ENCODE peak calls at places on chromosome 5, in four cellular contexts. E is mammary epithelial cell; Q is CD8-positive, alpha-beta T cell; A is astrocyte. C is an unnamed sample.

GRCh38 chr5:108727639-108728565 is 19.8 kb upstream of the FER start:
- DNase-seq in A (peak; percentile 87), E (peak; percentile 89), Q (peak; percentile 41), C (peak; percentile 90)

GRCh38 chr5:39191216-39191615 is 28.1 kb downstream of the FYB1 start:
- DNase-seq in A (no peak), E (no peak), Q (peak; percentile 60), C (no peak)

GRCh38 chr5:147407094-147407681 is 102.7 kb downstream of the DPYSL3 start:
- DNase-seq in E (no peak), A (peak; percentile 91), Q (no peak), C (no peak)

GRCh38 chr5:51201024-51201423 is 182.2 kb upstream of the ISL1 start:
- DNase-seq in E (no peak), A (no peak), Q (no peak), C (no peak)

GRCh38 chr5:16616536-16617271 is at the start of gene RETREG1:
- DNase-seq in E (peak; percentile 28), A (peak; percentile 8), Q (peak; percentile 83), C (peak; percentile 61)

GRCh38 chr5:110085826-110086225 is 396.1 kb downstream of the MAN2A1 start:
- DNase-seq in Q (no peak), A (no peak), E (no peak), C (no peak)

GRCh38 chr5:115417076-115417475 is 120.6 kb upstream of the CCDC112 start:
- DNase-seq in A (no peak), Q (no peak), E (no peak), C (no peak)

GRCh38 chr5:66144799-66145390 is 795 bp downstream of the SREK1 start:
- DNase-seq in Q (no peak), A (peak; percentile 43), E (no peak), C (no peak)

GRCh38 chr5:137231535-137231934 is 267.6 kb downstream of the SPOCK1 start:
- DNase-seq in A (peak; percentile 47), Q (no peak), E (peak; percentile 97), C (peak; percentile 69)

GRCh38 chr5:33641722-33642505 is 201.1 kb downstream of the TARS1 start:
- DNase-seq in A (peak; percentile 91), E (peak; percentile 88), Q (no peak), C (peak; percentile 63)

GRCh38 chr5:10838038-10838437 is 77.0 kb upstream of the DAP start:
- DNase-seq in E (no peak), A (peak; percentile 57), Q (no peak), C (no peak)

GRCh38 chr5:120582635-120583034 is 118.5 kb downstream of the PRR16 start:
- DNase-seq in A (no peak), Q (no peak), E (no peak), C (no peak)

GRCh38 chr5:83802686-83803085 is 82.0 kb upstream of the HAPLN1 start:
- DNase-seq in E (peak; percentile 1), Q (no peak), A (peak; percentile 53), C (peak; percentile 3)

GRCh38 chr5:161047024-161047423 is 195.0 kb upstream of the ATP10B start:
- DNase-seq in Q (no peak), A (no peak), E (no peak), C (no peak)

GRCh38 chr5:41510176-41510831 is at the start of gene PLCXD3:
- DNase-seq in E (no peak), Q (no peak), A (no peak), C (peak; percentile 58)

GRCh38 chr5:140073296-140073695 is 30.2 kb upstream of the NRG2 start:
- DNase-seq in E (no peak), A (no peak), Q (no peak), C (peak; percentile 45)

GRCh38 chr5:146962801-146963355 is 84.3 kb upstream of the PPP2R2B start:
- DNase-seq in A (peak; percentile 60), E (peak; percentile 56), Q (no peak), C (peak; percentile 46)

GRCh38 chr5:138650999-138651766 is 76.0 kb upstream of the HSPA9 start:
- DNase-seq in E (no peak), Q (no peak), A (no peak), C (no peak)

GRCh38 chr5:84437673-84438315 is 53.1 kb upstream of the EDIL3 start:
- DNase-seq in E (peak; percentile 81), A (peak; percentile 94), Q (no peak), C (peak; percentile 84)

GRCh38 chr5:141100243-141100805 is at the start of gene PCDHB3:
- DNase-seq in A (peak; percentile 3), Q (no peak), E (peak; percentile 48), C (no peak)

GRCh38 chr5:80181618-80182211 is 74.1 kb downstream of the SERINC5 start:
- DNase-seq in A (peak; percentile 53), Q (peak; percentile 67), E (peak; percentile 75), C (peak; percentile 85)

GRCh38 chr5:150544606-150545219 is 36.8 kb downstream of the NDST1 start:
- DNase-seq in Q (peak; percentile 47), A (no peak), E (peak; percentile 44), C (peak; percentile 70)

GRCh38 chr5:120017523-120017922 is 388.2 kb downstream of the FAM170A start:
- DNase-seq in A (peak; percentile 72), Q (no peak), E (peak; percentile 42), C (no peak)

GRCh38 chr5:59660737-59661136 is 232.8 kb downstream of the PDE4D start:
- DNase-seq in Q (no peak), E (no peak), A (no peak), C (peak; percentile 53)

GRCh38 chr5:72871358-72872024 is 55.0 kb downstream of the TNPO1 start:
- DNase-seq in E (no peak), Q (no peak), A (peak; percentile 58), C (no peak)

GRCh38 chr5:38601133-38601842 is 44.8 kb upstream of the LIFR start:
- DNase-seq in Q (no peak), A (no peak), E (no peak), C (no peak)

GRCh38 chr5:84239509-84239908 is 145.2 kb downstream of the EDIL3 start:
- DNase-seq in E (peak; percentile 63), Q (no peak), A (peak; percentile 65), C (peak; percentile 73)

GRCh38 chr5:69367697-69368279 is 1.5 kb downstream of the AK6 start:
- DNase-seq in A (no peak), E (no peak), Q (no peak), C (peak; percentile 4)

GRCh38 chr5:154501566-154501965 is 23.5 kb upstream of the HAND1 start:
- DNase-seq in Q (no peak), E (no peak), A (no peak), C (no peak)

GRCh38 chr5:71974622-71975021 is 132.7 kb upstream of the MAP1B start:
- DNase-seq in E (peak; percentile 55), A (no peak), Q (no peak), C (peak; percentile 37)

GRCh38 chr5:128534729-128535128 is 3.3 kb downstream of the FBN2 start:
- DNase-seq in E (no peak), A (peak; percentile 60), Q (no peak), C (peak; percentile 65)

GRCh38 chr5:75465480-75465879 is 45.9 kb downstream of the CERT1 start:
- DNase-seq in A (peak; percentile 51), Q (no peak), E (no peak), C (no peak)

GRCh38 chr5:35956429-35956828 is 18.0 kb upstream of the CAPSL start:
- DNase-seq in E (peak; percentile 50), Q (no peak), A (no peak), C (peak; percentile 96)

GRCh38 chr5:22669345-22669744 is 183.8 kb downstream of the CDH12 start:
- DNase-seq in A (no peak), Q (no peak), E (no peak), C (no peak)

GRCh38 chr5:135050244-135050767 is 16.3 kb upstream of the PITX1 start:
- DNase-seq in E (no peak), Q (no peak), A (no peak), C (no peak)
- H3K4me3 ChIP-seq in E (no peak overlapping the region), Q (no peak overlapping the region), A (no peak overlapping the region), C (no peak overlapping the region)

GRCh38 chr5:98757978-98758377 is 15.5 kb upstream of the RGMB start:
- DNase-seq in A (no peak), Q (no peak), E (no peak), C (no peak)

GRCh38 chr5:98753507-98753906 is 20.0 kb upstream of the RGMB start:
- DNase-seq in E (no peak), Q (no peak), A (no peak), C (no peak)

GRCh38 chr5:98750693-98751092 is 22.8 kb upstream of the RGMB start:
- DNase-seq in A (no peak), Q (no peak), E (peak; percentile 17), C (peak; percentile 46)

GRCh38 chr5:98755406-98755805 is 18.1 kb upstream of the RGMB start:
- DNase-seq in Q (no peak), E (no peak), A (peak; percentile 74), C (peak; percentile 98)
- H3K27ac ChIP-seq in Q (no peak overlapping the region), E (no peak overlapping the region), A (no peak overlapping the region), C (peak overlapping the region; percentile 85)

DNA sequence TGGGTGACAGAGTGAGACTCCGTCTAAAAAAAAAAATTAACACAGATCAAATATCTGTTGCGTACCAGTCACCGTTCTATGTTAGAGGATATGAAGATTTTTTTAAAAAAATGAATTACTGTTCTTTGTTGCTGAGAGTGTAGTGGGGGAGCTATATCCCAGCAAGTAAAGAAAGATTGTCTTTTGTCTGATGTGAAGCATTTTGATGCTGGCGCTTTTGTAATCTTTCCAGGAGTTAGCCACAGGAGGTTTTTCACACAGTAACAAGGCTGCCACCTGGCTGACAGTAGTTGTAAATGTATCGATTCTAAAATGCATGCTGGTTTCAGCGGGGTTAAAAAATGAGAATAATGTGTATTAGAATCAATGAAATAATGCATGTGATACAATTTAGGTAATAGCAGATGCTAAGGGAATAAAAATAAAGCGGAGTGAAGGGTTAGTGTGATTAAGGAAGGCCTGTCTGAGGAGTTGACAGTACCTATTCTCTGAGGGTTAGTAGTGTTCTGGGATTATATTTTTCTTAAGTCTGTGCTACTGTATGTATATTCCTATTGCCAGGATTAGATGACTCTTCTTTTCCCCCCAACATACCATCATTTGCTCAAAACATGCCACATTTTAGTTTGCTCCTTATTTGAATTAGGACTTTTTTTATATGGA is 3.4 kb downstream of the LMNB1 start:
- DNase-seq in A (peak; percentile 55), E (peak; percentile 53), Q (peak; percentile 47), C (peak; percentile 72)
- H3K4me3 ChIP-seq in A (no peak overlapping the region), E (no peak overlapping the region), Q (no peak overlapping the region), C (peak overlapping the region; percentile 81)

GRCh38 chr5:90092734-90093133 is 316.8 kb downstream of the CETN3 start:
- DNase-seq in E (no peak), A (no peak), Q (no peak), C (no peak)

GRCh38 chr5:90096415-90097081 is 313.0 kb downstream of the CETN3 start:
- DNase-seq in E (peak; percentile 76), A (peak; percentile 92), Q (no peak), C (peak; percentile 91)

GRCh38 chr5:90097082-90097477 is 312.5 kb downstream of the CETN3 start:
- DNase-seq in E (no peak), A (no peak), Q (no peak), C (no peak)

GRCh38 chr5:90095292-90096060 is 314.1 kb downstream of the CETN3 start:
- DNase-seq in Q (no peak), E (no peak), A (peak; percentile 7), C (no peak)

DNA sequence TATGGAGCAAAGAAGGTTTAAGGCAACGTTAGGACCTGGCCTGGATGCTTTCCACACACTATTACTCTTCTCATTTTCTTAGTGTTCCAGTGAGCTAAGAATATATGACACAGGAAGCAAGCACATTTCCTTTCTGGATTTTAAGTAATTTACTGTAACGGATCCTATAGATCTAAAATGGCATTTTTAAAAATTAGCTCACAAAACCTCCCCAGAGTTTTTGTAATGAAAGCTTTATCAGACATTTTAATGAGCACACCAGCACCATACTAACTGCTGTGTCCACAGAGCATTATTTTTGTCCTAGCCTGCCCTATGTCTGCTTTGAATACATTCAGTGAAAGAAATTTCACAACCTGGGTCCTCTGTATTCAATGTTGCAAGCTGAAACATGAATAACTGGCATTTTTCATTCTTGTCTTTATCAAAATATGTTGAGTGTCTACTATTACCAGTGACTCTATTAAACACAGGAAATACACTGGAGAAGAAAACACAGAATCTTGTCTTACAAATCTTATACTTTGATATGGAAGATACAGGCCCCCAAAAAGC is 315.5 kb downstream of the CETN3 start:
- DNase-seq in A (no peak), E (peak; percentile 60), Q (no peak), C (no peak)
- H3K27ac ChIP-seq in A (no peak overlapping the region), E (no peak overlapping the region), Q (no peak overlapping the region), C (no peak overlapping the region)

C was measured in PC-3.